ENCODE peak calls at places on chromosomes 6 and 20, in nine cellular contexts. D is right atrium auricular region; K is colonic mucosa; U is uterus; Q is left lung; X is OCI-LY7; A is CD8-positive, alpha-beta T cell; V is psoas muscle; C is endodermal cell. P is an unnamed sample.

GRCh38 chr6:35096129-35096852 is 44.8 kb downstream of the TCP11 start:
- DNase-seq in D (no peak), K (peak), U (no peak), Q (no peak), X (no peak), A (no peak), V (no peak), C (no peak), P (no peak)

GRCh38 chr6:30213999-30214982 is 1.1 kb upstream of the TRIM26 start:
- DNase-seq in D (peak), K (peak), U (peak), Q (peak), X (peak), A (peak), V (peak), C (peak), P (peak)

GRCh38 chr20:23122321-23122720 is 36.2 kb upstream of the CD93 start:
- DNase-seq in D (no peak), K (no peak), U (no peak), Q (peak), X (no peak), A (no peak), V (no peak), C (no peak), P (peak)

GRCh38 chr6:134431306-134431919 is 113.5 kb upstream of the SGK1 start:
- DNase-seq in D (no peak), K (no peak), U (no peak), Q (no peak), X (no peak), A (no peak), V (no peak), C (no peak), P (no peak)

GRCh38 chr6:131532476-131533108 is 40.4 kb upstream of the ARG1 start:
- DNase-seq in D (no peak), K (no peak), U (no peak), Q (no peak), X (no peak), A (no peak), V (no peak), C (no peak), P (no peak)

GRCh38 chr6:32252326-32253009 is 28.6 kb upstream of the NOTCH4 start:
- DNase-seq in D (no peak), K (no peak), U (no peak), Q (no peak), X (peak), A (no peak), V (no peak), C (no peak), P (no peak)

GRCh38 chr20:50435397-50436051 is 74.7 kb upstream of the PTPN1 start:
- DNase-seq in D (no peak), K (no peak), U (no peak), Q (no peak), X (no peak), A (no peak), V (peak), C (peak), P (no peak)

GRCh38 chr6:100381111-100381510 is 83.6 kb downstream of the SIM1 start:
- DNase-seq in D (no peak), K (no peak), U (no peak), Q (no peak), X (no peak), A (no peak), V (no peak), C (no peak), P (no peak)

GRCh38 chr6:158642805-158643489 is 1.6 kb downstream of the DYNLT1 start:
- DNase-seq in D (no peak), K (peak), U (no peak), Q (no peak), X (no peak), A (no peak), V (no peak), C (peak), P (peak)

GRCh38 chr6:35082733-35083403 is 58.3 kb downstream of the TCP11 start:
- DNase-seq in D (no peak), K (no peak), U (peak), Q (peak), X (no peak), A (no peak), V (no peak), C (peak), P (peak)

GRCh38 chr6:107716688-107717089 is 107.4 kb downstream of the SCML4 start:
- DNase-seq in D (no peak), K (no peak), U (no peak), Q (no peak), X (peak), A (peak), V (no peak), C (peak), P (no peak)

GRCh38 chr20:37226889-37227288 is 34.7 kb downstream of the GHRH start:
- DNase-seq in D (no peak), K (peak), U (peak), Q (peak), X (no peak), A (no peak), V (peak), C (no peak), P (no peak)

GRCh38 chr6:38169826-38170526 is 350.4 kb downstream of the ZFAND3 start:
- DNase-seq in D (no peak), K (peak), U (no peak), Q (no peak), X (no peak), A (no peak), V (no peak), C (peak), P (no peak)

GRCh38 chr6:165988306-165988756 is 179.3 kb downstream of the TBXT start:
- DNase-seq in D (no peak), K (no peak), U (no peak), Q (no peak), X (no peak), A (no peak), V (peak), C (peak), P (no peak)

GRCh38 chr6:137823826-137824501 is 43.1 kb upstream of the TNFAIP3 start:
- DNase-seq in D (peak), K (peak), U (no peak), Q (no peak), X (no peak), A (peak), V (no peak), C (peak), P (no peak)

GRCh38 chr6:34315780-34316179 is 67.0 kb upstream of the SMIM29 start:
- DNase-seq in D (no peak), K (no peak), U (no peak), Q (no peak), X (peak), A (no peak), V (no peak), C (no peak), P (no peak)

GRCh38 chr6:145756170-145756662 is 20.9 kb upstream of the EPM2A start:
- DNase-seq in D (no peak), K (no peak), U (no peak), Q (no peak), X (no peak), A (no peak), V (no peak), C (no peak), P (no peak)

GRCh38 chr6:160692369-160692959 is 9.6 kb upstream of the PLG start:
- DNase-seq in D (no peak), K (no peak), U (no peak), Q (no peak), X (peak), A (no peak), V (no peak), C (no peak), P (no peak)

GRCh38 chr20:21520702-21521595 is 7.1 kb upstream of the NKX2-2 start:
- DNase-seq in D (no peak), K (no peak), U (no peak), Q (no peak), X (no peak), A (no peak), V (no peak), C (peak), P (no peak)

GRCh38 chr6:88780714-88781389 is 182.6 kb downstream of the RNGTT start:
- DNase-seq in D (no peak), K (peak), U (peak), Q (peak), X (peak), A (peak), V (no peak), C (peak), P (no peak)

GRCh38 chr6:95548188-95548837 is 29.0 kb upstream of the MANEA start:
- DNase-seq in D (no peak), K (no peak), U (no peak), Q (no peak), X (no peak), A (no peak), V (no peak), C (no peak), P (no peak)

DNA sequence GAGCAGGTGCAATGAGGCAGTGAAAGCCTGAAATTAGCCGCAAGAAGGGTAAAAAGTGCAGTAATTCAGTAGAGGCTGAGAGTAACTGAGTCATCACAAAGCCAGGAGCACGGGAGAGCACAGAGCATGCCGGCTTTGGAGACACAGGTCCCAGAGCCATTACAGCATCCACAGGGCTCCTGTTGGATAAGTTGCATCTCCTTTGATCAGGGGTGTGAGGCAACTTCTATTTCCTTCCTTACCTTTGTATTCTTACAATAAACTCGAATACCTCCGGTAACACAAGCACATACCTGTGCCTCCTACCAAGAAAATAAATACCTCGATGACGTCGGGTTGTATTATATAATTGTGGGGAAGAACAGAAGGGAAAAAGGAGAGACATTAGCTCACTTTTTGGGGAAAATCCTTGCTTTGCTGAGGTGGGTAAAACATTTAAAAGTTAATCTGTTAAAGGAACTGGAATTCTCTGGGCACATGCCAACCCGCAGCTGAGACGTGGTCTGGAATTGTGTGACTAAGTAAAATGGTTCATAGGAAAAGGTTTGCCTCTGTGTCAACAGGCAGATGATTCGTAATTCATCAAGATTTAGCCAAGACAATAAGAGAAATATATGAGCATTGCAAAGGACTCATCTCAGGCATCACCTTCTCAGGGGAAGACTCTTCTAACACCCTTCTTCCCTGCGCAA is 360.7 kb upstream of the ZFP64 start:
- DNase-seq in D (no peak), K (no peak), U (no peak), Q (no peak), X (no peak), A (no peak), V (no peak), C (no peak), P (no peak)
- H3K27ac ChIP-seq in D (no peak), K (no peak), U (no peak), Q (no peak), X (no peak), A (no peak), V (no peak), C (no peak), P (no peak)

DNA sequence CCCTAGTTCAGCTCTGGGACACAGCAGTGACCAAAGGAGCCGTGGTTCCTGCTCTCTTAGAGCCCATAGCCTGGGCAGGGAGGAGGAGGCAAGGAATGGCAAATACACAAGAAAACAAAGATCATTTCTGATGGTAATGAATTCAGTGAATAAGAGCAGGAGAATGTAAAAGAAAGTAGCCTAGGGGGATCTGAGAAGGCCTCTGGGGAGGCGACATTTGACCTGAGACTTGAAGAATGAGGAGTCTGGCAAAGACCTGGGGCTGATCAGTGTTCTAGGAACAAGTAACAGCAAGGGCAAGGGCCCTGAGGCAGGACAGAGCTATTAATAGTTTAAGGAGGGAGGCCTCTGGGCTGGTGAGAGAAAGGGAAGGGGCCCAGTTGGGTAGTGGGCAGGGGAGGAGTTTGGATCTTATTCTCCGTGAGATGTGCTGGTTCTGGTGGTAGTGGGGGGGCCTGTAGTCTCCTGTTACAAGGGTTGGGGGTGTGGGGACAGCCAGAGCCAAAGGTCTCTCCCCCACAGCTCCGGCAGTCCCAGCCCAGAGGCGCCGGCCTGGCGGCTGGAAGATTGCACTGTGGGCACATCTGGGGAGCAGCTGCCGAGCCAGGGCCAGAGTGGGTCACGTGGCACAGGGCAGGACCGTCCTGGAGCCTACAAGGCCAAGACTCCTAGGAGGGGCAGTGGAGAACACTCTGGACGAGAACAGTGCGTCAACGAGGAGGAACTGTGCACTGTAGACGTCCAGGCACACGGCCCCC is 9.3 kb upstream of the ID1 start:
- DNase-seq in D (peak), K (peak), U (peak), Q (peak), X (no peak), A (no peak), V (peak), C (peak), P (peak)
- H3K27ac ChIP-seq in D (peak), K (peak), U (peak), Q (peak), X (no peak), A (no peak), V (peak), C (peak), P (peak)

GRCh38 chr6:144377586-144377985 is 92.5 kb downstream of the UTRN start:
- DNase-seq in D (no peak), K (no peak), U (no peak), Q (no peak), X (no peak), A (no peak), V (no peak), C (no peak), P (no peak)
- H3K27ac ChIP-seq in D (no peak), K (no peak), U (peak), Q (peak), X (no peak), A (no peak), V (peak), C (no peak), P (no peak)

DNA sequence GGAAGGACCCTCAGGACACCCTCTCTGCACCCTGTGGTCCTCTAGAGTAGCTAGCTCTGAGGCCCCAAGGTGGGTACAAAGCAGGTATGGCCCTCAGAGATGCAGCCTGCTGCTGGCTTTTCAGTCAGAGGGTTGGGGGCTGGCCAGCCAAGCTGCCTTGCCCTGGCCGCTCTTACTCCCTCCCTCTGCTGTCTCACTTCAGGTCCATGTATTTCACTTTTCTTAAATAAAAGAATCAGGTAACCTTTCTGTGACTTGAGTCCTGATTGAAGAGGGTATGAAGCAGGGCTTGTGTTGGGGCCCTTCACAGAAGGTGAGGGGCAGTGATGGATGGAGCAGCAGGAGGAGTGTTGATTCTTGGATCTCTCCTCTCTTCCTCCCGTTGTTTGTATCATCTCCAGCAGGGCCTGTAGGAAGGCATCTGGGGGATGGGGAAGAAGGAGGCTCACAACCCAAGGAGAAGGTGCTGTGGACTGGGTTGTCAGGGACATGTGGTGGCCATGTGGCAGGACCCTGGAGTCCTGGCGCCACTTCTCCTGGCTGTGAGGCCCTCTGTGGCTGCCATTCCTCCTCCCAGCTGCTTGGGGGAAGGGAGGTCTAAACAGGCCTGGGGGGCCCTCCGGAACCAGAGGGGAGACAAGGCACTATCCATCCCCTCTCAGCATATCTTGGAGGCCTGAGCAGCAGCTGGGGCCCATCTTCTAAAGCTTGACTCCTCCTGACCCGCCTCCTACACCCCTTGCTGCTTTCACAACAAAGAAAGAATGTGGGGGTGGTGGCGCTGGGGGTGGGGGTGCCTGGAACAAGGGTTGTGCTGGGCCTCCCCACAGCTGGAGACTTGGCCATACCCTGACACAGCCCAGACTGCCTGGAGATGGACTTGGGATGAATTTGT is 1.0 kb upstream of the PTK7 start:
- DNase-seq in D (no peak), K (peak), U (peak), Q (no peak), X (no peak), A (no peak), V (no peak), C (peak), P (no peak)
- H3K27ac ChIP-seq in D (no peak), K (no peak), U (peak), Q (peak), X (peak), A (no peak), V (no peak), C (peak), P (no peak)

DNA sequence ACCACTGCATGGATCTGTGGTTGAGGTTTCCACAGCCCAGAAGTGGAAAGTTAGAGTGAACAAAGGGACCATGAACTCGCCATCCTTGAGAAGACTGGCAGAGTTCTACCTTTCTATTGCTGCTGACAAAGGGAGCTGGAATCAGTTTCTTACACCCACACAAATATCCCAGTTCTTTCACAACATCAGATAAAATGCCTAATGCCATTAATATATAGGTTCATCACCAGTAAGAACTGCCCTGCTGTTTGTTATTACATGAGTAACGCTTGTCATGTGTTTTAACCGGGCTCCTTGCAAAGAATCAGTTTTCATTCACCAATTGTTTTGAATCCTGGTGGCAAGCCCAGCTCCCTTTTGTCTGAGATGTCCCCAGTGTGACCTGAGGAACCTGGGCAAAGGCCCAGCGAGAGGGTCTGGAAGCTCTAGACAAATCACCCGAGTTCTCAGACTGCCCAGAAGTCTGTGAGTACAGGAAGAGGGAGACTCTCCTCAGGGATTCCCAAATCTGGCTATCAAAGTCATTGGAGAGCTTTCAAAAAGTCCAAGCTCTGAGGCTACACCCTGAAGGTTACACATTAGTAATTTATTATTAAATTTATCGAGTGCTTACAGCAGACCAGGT is 7.5 kb upstream of the CD164 start:
- DNase-seq in D (no peak), K (no peak), U (no peak), Q (no peak), X (no peak), A (no peak), V (no peak), C (no peak), P (no peak)
- H3K27ac ChIP-seq in D (no peak), K (no peak), U (no peak), Q (no peak), X (no peak), A (no peak), V (no peak), C (no peak), P (peak)

GRCh38 chr6:139082370-139082769 is 52.5 kb upstream of the HECA start:
- DNase-seq in D (no peak), K (no peak), U (no peak), Q (no peak), X (no peak), A (no peak), V (no peak), C (no peak), P (no peak)

GRCh38 chr6:139080255-139080920 is 51.8 kb downstream of the ABRACL start:
- DNase-seq in D (no peak), K (no peak), U (no peak), Q (no peak), X (no peak), A (no peak), V (peak), C (no peak), P (no peak)

GRCh38 chr6:139081485-139081884 is 52.9 kb downstream of the ABRACL start:
- DNase-seq in D (no peak), K (no peak), U (no peak), Q (no peak), X (no peak), A (no peak), V (no peak), C (no peak), P (no peak)
- H3K27ac ChIP-seq in D (no peak), K (no peak), U (no peak), Q (no peak), X (no peak), A (no peak), V (no peak), C (no peak), P (no peak)

GRCh38 chr6:167576050-167576741 is 250.5 kb upstream of the AFDN start:
- DNase-seq in D (no peak), K (peak), U (no peak), Q (no peak), X (no peak), A (no peak), V (no peak), C (peak), P (no peak)
- H3K27ac ChIP-seq in D (no peak), K (no peak), U (no peak), Q (no peak), X (no peak), A (no peak), V (no peak), C (no peak), P (no peak)